ENCODE peak calls at places on chromosome 6, in four cellular contexts. B, L, K and U are unnamed samples.

GRCh38 chr6:143575440-143575839 is 63.9 kb upstream of the FUCA2 start:
- DNase-seq in B (peak; percentile 27), L (peak; percentile 83), K (peak; percentile 85), U (peak; percentile 32)

GRCh38 chr6:166381733-166382499 is 824 bp downstream of the MPC1 start:
- DNase-seq in L (peak; percentile 58), K (peak; percentile 80), B (peak; percentile 42), U (peak; percentile 87)

GRCh38 chr6:151257984-151258445 is 18.2 kb downstream of the AKAP12 start:
- DNase-seq in K (no peak), B (no peak), L (no peak), U (no peak)

GRCh38 chr6:30707281-30707850 is 9.7 kb downstream of the MDC1 start:
- DNase-seq in L (no peak), B (no peak), K (no peak), U (no peak)

GRCh38 chr6:170522565-170523183 is 30.4 kb downstream of the PSMB1 start:
- DNase-seq in B (no peak), L (no peak), K (no peak), U (peak; percentile 62)

GRCh38 chr6:37865534-37865933 is 46.0 kb downstream of the ZFAND3 start:
- DNase-seq in K (no peak), L (no peak), B (no peak), U (no peak)

GRCh38 chr6:110448846-110449544 is 27.4 kb downstream of the SLC22A16 start:
- DNase-seq in L (no peak), K (no peak), B (no peak), U (no peak)

GRCh38 chr6:17935188-17936149 is 52.0 kb downstream of the KIF13A start:
- DNase-seq in B (no peak), K (no peak), L (no peak), U (no peak)

GRCh38 chr6:9520417-9521151 is 894.3 kb downstream of the TFAP2A start:
- DNase-seq in B (peak; percentile 25), L (no peak), K (no peak), U (no peak)

GRCh38 chr6:125124250-125124777 is 29.3 kb upstream of the TPD52L1 start:
- DNase-seq in L (peak; percentile 17), B (no peak), K (no peak), U (no peak)

GRCh38 chr6:74753883-74754600 is 451.8 kb downstream of the COL12A1 start:
- DNase-seq in B (no peak), K (no peak), L (no peak), U (no peak)

GRCh38 chr6:54621285-54621684 is 225.3 kb upstream of the FAM83B start:
- DNase-seq in K (no peak), L (no peak), B (no peak), U (peak; percentile 27)

GRCh38 chr6:113402541-113402940 is 454.6 kb upstream of the MARCKS start:
- DNase-seq in K (no peak), L (no peak), B (no peak), U (no peak)

GRCh38 chr6:118485601-118486550 is 62.2 kb upstream of the PLN start:
- DNase-seq in B (peak; percentile 35), K (no peak), L (no peak), U (no peak)
- TF ChIP-seq CREM in B (no peak), K (no peak), L (no peak), U (no peak)

GRCh38 chr6:44002591-44003344 is 124.5 kb downstream of the MRPL14 start:
- DNase-seq in K (no peak), B (no peak), L (no peak), U (peak; percentile 78)
- TF ChIP-seq CTCF in K (no peak), B (peak; percentile 4), L (no peak), U (no peak)

DNA sequence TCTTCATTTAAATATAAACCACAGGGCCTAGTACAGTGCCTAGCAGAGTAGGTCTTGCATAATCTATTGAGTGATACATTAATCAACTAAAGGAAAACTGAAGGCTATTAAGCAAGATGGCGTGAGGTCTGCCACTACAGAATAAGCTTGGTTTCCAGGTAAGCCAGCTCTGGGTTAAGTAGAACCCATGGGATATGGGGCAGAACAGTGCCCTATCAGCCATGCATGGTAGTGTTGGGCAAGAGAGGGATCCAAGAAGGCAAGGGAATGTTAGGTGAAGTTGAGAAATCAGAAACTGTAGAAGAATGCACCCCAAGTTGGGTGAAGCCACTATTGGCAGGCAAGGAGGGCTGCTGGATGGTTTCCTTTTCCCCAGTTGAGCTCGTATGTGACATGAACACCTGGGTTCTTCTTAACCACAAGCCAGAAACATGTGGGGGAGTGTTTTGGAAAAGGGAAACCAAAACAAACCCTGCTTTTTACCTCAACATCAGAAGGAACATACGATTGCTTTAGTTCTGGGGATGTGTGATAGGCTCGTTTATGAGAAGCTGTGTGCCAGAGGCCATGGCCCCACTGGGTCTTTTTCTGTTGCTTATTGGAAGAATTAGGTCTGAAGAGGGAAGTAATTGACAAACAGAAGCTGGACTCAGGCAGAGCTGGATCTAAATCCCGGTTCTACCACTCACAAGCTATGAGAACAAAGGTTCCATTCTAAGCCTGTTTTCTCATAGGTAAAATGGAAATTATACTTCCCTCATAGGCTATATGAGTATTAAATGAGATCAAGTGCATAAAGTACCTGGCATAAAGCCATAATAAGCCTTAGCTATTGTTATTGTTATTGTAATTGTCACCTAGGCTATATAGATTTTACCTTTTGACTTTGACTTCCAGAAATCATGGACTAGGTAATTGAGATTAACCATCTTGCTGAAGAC is 33.5 kb downstream of the NEDD9 start:
- DNase-seq in K (no peak), B (no peak), L (no peak), U (no peak)
- TF ChIP-seq CBFB in K (no peak), B (peak; percentile 13), L (no peak), U (no peak)

GRCh38 chr6:86858970-86859369 is 78.4 kb upstream of the HTR1E start:
- DNase-seq in K (no peak), L (no peak), B (no peak), U (no peak)

GRCh38 chr6:86859513-86859912 is 77.8 kb upstream of the HTR1E start:
- DNase-seq in K (no peak), L (no peak), B (no peak), U (no peak)

DNA sequence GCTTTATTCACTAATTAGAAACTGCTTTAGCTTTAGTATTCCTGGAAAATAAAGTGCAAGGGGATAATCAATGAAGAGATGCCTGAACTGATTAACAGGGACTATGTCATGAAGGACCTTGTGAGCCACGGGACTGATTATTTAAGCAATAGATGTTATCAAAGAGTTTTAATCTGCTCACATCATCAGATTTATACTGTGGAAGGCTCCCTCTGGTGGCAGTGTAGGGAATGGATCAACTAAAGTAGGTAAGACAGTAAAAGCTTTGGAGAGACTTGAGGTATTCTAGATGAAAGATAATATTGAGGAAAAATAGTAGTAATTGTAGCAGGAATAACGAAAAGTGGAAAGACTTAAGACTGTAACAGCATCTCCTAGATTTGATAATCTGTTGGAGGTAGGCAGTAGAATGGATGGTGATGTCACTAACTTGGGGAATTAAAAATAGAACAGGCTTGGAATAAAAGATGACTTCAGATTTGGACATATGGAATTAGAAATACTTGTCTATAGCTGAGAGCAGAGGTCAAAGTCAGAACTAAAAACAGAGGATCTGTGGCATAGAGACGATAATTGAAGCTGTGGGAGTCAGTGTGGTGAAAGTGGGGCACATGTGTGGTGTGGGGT is 80.3 kb upstream of the HTR1E start:
- DNase-seq in B (no peak), K (peak; percentile 10), L (peak; percentile 33), U (peak; percentile 51)
- TF ChIP-seq CREM in B (no peak), K (no peak), L (no peak), U (no peak)

GRCh38 chr6:163339466-163339865 is 75.1 kb upstream of the QKI start:
- DNase-seq in K (no peak), L (no peak), B (no peak), U (no peak)
- TF ChIP-seq CTCF in K (no peak), L (no peak), B (no peak), U (no peak)

GRCh38 chr6:51430610-51431009 is 611.9 kb downstream of the TFAP2B start:
- DNase-seq in B (no peak), L (no peak), K (no peak), U (no peak)

GRCh38 chr6:51432481-51432880 is 613.8 kb downstream of the TFAP2B start:
- DNase-seq in B (no peak), L (no peak), K (no peak), U (no peak)

DNA sequence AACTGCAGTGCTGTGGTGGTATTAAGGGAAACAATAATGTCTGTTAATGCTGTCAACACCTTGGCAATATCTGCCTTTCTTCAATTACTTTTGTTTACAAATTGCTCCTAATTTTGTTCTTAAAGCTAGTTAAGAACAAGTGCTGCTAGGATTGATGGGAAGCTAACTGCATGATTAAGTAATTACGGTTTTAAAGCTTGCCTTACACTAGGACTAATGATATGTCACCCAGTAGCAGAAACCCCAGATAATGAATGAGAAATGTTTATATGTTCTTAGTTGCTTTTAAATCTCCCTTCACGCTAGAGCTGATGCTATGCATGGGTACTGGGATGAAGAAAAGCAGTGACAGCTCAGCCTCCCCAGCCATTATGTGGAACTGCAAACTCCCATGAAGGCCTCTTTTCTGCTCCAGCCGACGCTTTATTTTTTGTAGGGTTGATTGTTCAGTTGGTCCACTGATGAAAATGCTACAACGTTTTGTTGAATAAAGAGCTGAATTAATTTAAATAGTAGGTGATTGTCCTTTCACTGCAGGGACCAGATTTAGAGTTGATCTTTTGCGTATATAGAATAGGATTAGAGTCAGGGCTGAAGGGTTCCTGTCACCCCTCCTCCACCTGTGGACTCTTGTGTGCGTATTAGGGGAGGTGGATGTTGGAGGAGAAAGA is 610.5 kb downstream of the TFAP2B start:
- DNase-seq in L (no peak), B (no peak), K (no peak), U (no peak)
- TF ChIP-seq CBFB in L (no peak), B (no peak), K (no peak), U (no peak)

GRCh38 chr6:116060572-116061283 is at the start of gene FRK:
- DNase-seq in L (peak; percentile 93), B (no peak), K (no peak), U (no peak)
- TF ChIP-seq CREM in L (peak; percentile 25), B (no peak), K (no peak), U (no peak)

GRCh38 chr6:27251672-27252251 is 4.3 kb downstream of the PRSS16 start:
- DNase-seq in K (peak; percentile 96), L (no peak), B (peak; percentile 40), U (peak; percentile 97)
- TF ChIP-seq CTCF in K (peak; percentile 95), L (peak; percentile 34), B (peak; percentile 60), U (no peak)